ENCODE peak calls at places on chromosomes 1 and 21, in six cellular contexts. C is HL-60; O is CD8-positive, alpha-beta memory T cell; N is AG04450; V is A549; X is kidney epithelial cell. P is an unnamed sample.
A peak's percentile ranks its signal among the peaks of the same experiment; 100 is the strongest.

GRCh38 chr1:150553392-150554085 is 4.3 kb downstream of the ADAMTSL4 start:
- DNase-seq in C (no peak), O (no peak), N (no peak), V (no peak), X (no peak), P (no peak)

GRCh38 chr1:54245501-54245900 is 45.5 kb downstream of the MRPL37 start:
- DNase-seq in C (no peak), O (no peak), N (no peak), V (no peak), X (no peak), P (no peak)

GRCh38 chr1:181812211-181812610 is 249.3 kb downstream of the ZNF648 start:
- DNase-seq in C (no peak), O (no peak), N (no peak), V (no peak), X (no peak), P (peak; percentile 30)

GRCh38 chr1:194309697-194310096 is 1123.3 kb upstream of the B3GALT2 start:
- DNase-seq in C (no peak), O (no peak), N (no peak), V (no peak), X (no peak), P (no peak)

GRCh38 chr1:47696404-47696910 is 258.6 kb downstream of the FOXD2 start:
- DNase-seq in C (no peak), O (no peak), N (no peak), V (no peak), X (no peak), P (no peak)

GRCh38 chr1:153921803-153922075 is 1.0 kb downstream of the GATAD2B start:
- DNase-seq in C (peak; percentile 17), O (no peak), N (no peak), V (no peak), X (no peak), P (no peak)

GRCh38 chr1:32208463-32208862 is 426 bp upstream of the DCDC2B start:
- DNase-seq in C (no peak), O (no peak), N (no peak), V (no peak), X (no peak), P (no peak)

GRCh38 chr1:233879841-233880240 is 24.6 kb upstream of the SLC35F3 start:
- DNase-seq in C (no peak), O (no peak), N (no peak), V (no peak), X (no peak), P (no peak)

GRCh38 chr1:244314921-244315544 is 136.7 kb downstream of the ADSS2 start:
- DNase-seq in C (no peak), O (no peak), N (no peak), V (no peak), X (no peak), P (no peak)

GRCh38 chr1:84611796-84612195 is 37.6 kb upstream of the CTBS start:
- DNase-seq in C (no peak), O (no peak), N (no peak), V (no peak), X (no peak), P (peak; percentile 17)

GRCh38 chr21:42039911-42040351 is 29.8 kb upstream of the ZBTB21 start:
- DNase-seq in C (no peak), O (no peak), N (peak; percentile 93), V (no peak), X (no peak), P (no peak)

GRCh38 chr1:209202826-209203439 is 380.6 kb upstream of the CAMK1G start:
- DNase-seq in C (peak; percentile 2), O (no peak), N (peak; percentile 27), V (peak; percentile 43), X (peak; percentile 12), P (no peak)

GRCh38 chr1:164706596-164706995 is 147.6 kb downstream of the PBX1 start:
- DNase-seq in C (no peak), O (no peak), N (no peak), V (no peak), X (no peak), P (no peak)

GRCh38 chr21:38787461-38788274 is 18.1 kb upstream of the ETS2 start:
- DNase-seq in C (no peak), O (no peak), N (no peak), V (peak; percentile 79), X (peak; percentile 92), P (no peak)

GRCh38 chr1:25711555-25712298 is 88.3 kb upstream of the SELENON start:
- DNase-seq in C (peak; percentile 77), O (no peak), N (peak; percentile 67), V (no peak), X (no peak), P (no peak)

GRCh38 chr1:54253480-54253879 is 53.5 kb downstream of the MRPL37 start:
- DNase-seq in C (no peak), O (no peak), N (peak; percentile 61), V (peak; percentile 59), X (peak; percentile 86), P (no peak)

GRCh38 chr1:27361553-27361952 is 5.2 kb downstream of the MAP3K6 start:
- DNase-seq in C (no peak), O (no peak), N (no peak), V (no peak), X (no peak), P (no peak)

GRCh38 chr1:27361044-27361402 is 5.7 kb downstream of the MAP3K6 start:
- DNase-seq in C (no peak), O (no peak), N (no peak), V (no peak), X (no peak), P (no peak)

GRCh38 chr1:27358928-27359313 is 7.8 kb downstream of the MAP3K6 start:
- DNase-seq in C (no peak), O (no peak), N (no peak), V (no peak), X (no peak), P (no peak)

GRCh38 chr1:27359822-27360158 is 7.0 kb downstream of the MAP3K6 start:
- DNase-seq in C (no peak), O (no peak), N (no peak), V (no peak), X (no peak), P (no peak)

DNA sequence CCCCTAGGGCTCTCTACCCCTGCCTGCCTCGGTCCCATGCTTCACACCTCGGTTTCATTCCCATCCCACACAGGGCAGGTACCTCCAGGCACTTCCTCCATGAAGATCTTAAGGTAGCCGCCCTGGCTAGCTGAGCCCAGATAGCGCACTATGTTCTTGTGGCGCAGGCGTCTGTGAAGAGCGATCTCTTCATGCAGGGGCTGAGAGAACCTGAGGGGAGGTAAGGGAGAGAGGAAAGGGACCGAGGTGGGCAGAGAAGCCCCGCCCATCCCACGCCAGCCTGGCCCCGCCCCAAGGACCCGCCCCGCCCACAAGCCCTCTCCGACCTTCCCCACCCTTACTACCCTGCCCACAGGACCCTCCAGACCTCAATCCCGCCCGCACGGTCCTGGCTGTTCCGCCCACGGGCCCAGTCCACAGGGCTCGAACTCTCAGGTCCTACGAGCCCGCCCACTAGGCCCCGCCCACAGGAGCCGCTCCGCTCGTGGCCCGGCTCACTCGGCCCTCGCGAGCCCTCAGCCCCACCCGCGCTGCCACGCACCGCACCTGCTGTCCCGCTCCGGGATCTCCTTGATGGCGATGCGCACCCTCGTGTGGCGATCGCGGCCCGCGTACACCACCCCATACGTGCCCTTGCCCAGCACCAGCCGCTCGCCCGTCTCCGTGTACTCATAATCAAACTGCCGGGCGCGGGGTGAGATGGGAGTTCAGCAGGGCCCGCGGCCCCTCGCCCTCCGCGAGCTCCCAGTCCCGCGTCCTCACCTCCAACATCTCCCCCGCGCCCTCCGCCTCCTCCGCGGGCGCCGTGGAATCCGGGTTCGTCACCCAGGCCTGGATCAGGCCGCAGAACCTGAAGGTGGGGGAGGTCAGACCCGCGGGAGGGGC is 6.4 kb downstream of the MAP3K6 start:
- DNase-seq in C (no peak), O (peak; percentile 66), N (no peak), V (no peak), X (no peak), P (no peak)
- H3K4me3 ChIP-seq in C (peak overlapping the region; percentile 61), O (peak overlapping the region; percentile 61), N (no peak overlapping the region), V (no peak overlapping the region), X (peak overlapping the region; percentile 27), P (no peak overlapping the region)

DNA sequence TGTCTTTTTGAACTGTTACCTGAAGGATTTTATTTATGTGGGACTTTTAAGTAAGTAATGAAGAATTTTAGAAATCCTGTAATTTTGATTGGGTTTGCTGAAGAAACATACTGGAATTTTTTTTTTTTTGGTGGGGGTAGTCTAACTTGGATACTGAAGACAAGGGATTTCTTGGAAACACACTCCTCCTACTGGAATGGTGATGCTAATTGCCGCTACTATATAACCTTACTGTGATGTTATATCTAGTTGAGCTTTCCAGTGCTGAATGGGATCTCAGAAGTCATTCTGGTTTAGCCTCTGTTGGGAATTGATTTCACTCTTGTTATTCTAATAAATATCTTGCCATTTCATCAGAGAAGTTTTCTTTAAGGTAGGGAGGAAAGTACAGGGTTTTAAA is 8.4 kb downstream of the PPP2R5A start:
- DNase-seq in C (no peak), O (no peak), N (no peak), V (no peak), X (no peak), P (no peak)
- H3K4me3 ChIP-seq in C (no peak overlapping the region), O (no peak overlapping the region), N (no peak overlapping the region), V (no peak overlapping the region), X (no peak overlapping the region), P (no peak overlapping the region)

DNA sequence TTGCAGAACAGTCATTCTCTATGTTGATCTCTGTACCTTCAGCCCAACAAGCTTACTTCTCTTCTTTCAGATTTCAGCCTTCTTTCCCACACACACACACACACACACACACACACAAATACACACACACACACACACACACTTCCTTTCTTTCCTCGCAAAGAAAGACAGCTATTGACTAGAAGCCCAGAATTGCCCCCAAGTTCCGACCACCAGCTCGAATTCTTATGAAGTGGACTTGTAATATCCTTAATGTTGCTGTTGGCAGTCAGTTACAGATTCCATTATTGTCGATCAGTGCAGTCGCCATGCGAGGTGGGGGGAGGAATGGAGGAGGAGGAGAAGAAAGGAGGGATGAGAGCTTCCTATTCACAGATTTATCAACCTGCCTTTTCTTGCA is 125.5 kb downstream of the CLEC20A start:
- DNase-seq in C (no peak), O (no peak), N (no peak), V (no peak), X (no peak), P (peak; percentile 31)
- H3K4me3 ChIP-seq in C (no peak overlapping the region), O (no peak overlapping the region), N (peak overlapping the region; percentile 54), V (no peak overlapping the region), X (peak overlapping the region; percentile 4), P (peak overlapping the region; percentile 69)

DNA sequence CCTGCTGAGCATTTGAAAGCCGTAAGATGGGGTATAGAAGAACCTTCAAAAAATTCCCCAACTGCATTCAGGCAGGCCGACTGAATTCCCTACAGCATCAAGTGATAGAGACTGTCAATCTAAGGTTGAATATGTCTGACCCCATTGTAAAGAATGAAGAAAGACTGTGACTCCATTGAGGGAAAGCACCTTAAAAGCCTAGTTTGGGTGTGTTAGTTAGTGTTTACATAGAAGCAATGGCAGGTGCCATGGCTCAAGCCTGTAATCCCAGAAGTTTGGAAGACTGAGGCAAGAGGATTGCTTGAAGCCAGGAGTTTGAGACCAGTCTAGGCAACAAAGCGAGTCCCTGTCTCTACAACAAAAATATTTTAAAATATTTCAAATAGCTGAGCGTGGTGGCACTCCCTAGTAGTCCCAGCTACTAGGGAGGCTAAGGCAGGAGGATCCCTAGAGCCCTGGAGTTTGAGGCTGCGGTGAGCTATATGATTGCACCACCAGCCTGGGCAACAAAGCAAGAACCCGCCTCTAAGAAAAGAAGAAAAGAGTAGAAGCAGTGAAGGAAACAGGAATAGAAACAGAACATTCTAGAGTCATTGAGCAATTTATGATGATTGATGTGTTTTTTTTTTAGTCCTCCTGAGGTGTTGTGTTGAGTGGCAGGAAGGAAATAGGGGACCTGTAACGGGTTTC is 15.4 kb downstream of the POLR3GL start:
- DNase-seq in C (peak; percentile 66), O (no peak), N (no peak), V (no peak), X (no peak), P (no peak)
- H3K4me3 ChIP-seq in C (no peak overlapping the region), O (peak overlapping the region; percentile 55), N (no peak overlapping the region), V (no peak overlapping the region), X (no peak overlapping the region), P (no peak overlapping the region)

GRCh38 chr1:5369223-5369622 is 623.0 kb downstream of the NPHP4 start:
- DNase-seq in C (no peak), O (no peak), N (no peak), V (no peak), X (no peak), P (no peak)
- H3K4me3 ChIP-seq in C (no peak overlapping the region), O (no peak overlapping the region), N (no peak overlapping the region), V (no peak overlapping the region), X (no peak overlapping the region), P (no peak overlapping the region)